ENCODE peak calls at places on chromosome 10, in six cellular contexts. Z, P, Q, J, X and B are unnamed samples.

GRCh38 chr10:93319855-93320254 is 162.3 kb downstream of the MYOF start:
- DNase-seq in Z (no peak), P (no peak), Q (no peak), J (no peak), X (no peak), B (no peak)

GRCh38 chr10:28326516-28327493 is 23.9 kb upstream of the MPP7 start:
- DNase-seq in Z (no peak), P (no peak), Q (peak; percentile 65), J (no peak), X (peak; percentile 14), B (peak; percentile 38)

GRCh38 chr10:77321868-77322267 is 315.7 kb downstream of the KCNMA1 start:
- DNase-seq in Z (no peak), P (peak; percentile 38), Q (no peak), J (no peak), X (no peak), B (no peak)

GRCh38 chr10:90930971-90931841 is 10.3 kb upstream of the ANKRD1 start:
- DNase-seq in Z (peak; percentile 96), P (peak; percentile 78), Q (no peak), J (no peak), X (no peak), B (no peak)

GRCh38 chr10:14571866-14572507 is 202.7 kb downstream of the FAM107B start:
- DNase-seq in Z (peak; percentile 61), P (peak; percentile 42), Q (peak; percentile 86), J (no peak), X (no peak), B (peak; percentile 41)

GRCh38 chr10:79274279-79275104 is 72.8 kb upstream of the PPIF start:
- DNase-seq in Z (no peak), P (peak; percentile 86), Q (peak; percentile 86), J (no peak), X (peak; percentile 64), B (peak; percentile 71)

GRCh38 chr10:112369495-112370423 is 4.2 kb upstream of the ACSL5 start:
- DNase-seq in Z (no peak), P (no peak), Q (peak; percentile 92), J (no peak), X (peak; percentile 8), B (no peak)

GRCh38 chr10:129853236-129853946 is 110.7 kb downstream of the EBF3 start:
- DNase-seq in Z (no peak), P (peak; percentile 40), Q (no peak), J (no peak), X (no peak), B (no peak)

GRCh38 chr10:115802911-115803310 is 470.1 kb downstream of the GFRA1 start:
- DNase-seq in Z (no peak), P (no peak), Q (no peak), J (no peak), X (no peak), B (no peak)

GRCh38 chr10:63208981-63209380 is 75.9 kb downstream of the NRBF2 start:
- DNase-seq in Z (no peak), P (peak; percentile 57), Q (no peak), J (no peak), X (no peak), B (no peak)

GRCh38 chr10:91974960-91975359 is 51.4 kb downstream of the BTAF1 start:
- DNase-seq in Z (no peak), P (peak; percentile 90), Q (no peak), J (no peak), X (no peak), B (no peak)

GRCh38 chr10:70880077-70880534 is 8.3 kb downstream of the PCBD1 start:
- DNase-seq in Z (peak; percentile 59), P (peak; percentile 82), Q (peak; percentile 77), J (peak; percentile 68), X (peak; percentile 82), B (peak; percentile 53)

GRCh38 chr10:72659694-72660093 is 32.2 kb upstream of the MCU start:
- DNase-seq in Z (no peak), P (no peak), Q (no peak), J (no peak), X (no peak), B (no peak)

GRCh38 chr10:126904807-126905686 is at the start of gene DOCK1:
- DNase-seq in Z (no peak), P (peak; percentile 91), Q (peak; percentile 88), J (peak; percentile 38), X (peak; percentile 74), B (no peak)

GRCh38 chr10:82591421-82591820 is 716.4 kb downstream of the NRG3 start:
- DNase-seq in Z (no peak), P (no peak), Q (no peak), J (no peak), X (no peak), B (no peak)

GRCh38 chr10:96642973-96643372 is 56.2 kb upstream of the TM9SF3 start:
- DNase-seq in Z (no peak), P (peak; percentile 50), Q (peak; percentile 84), J (peak; percentile 31), X (peak; percentile 80), B (peak; percentile 21)

GRCh38 chr10:101565370-101565900 is 22.6 kb downstream of the POLL start:
- DNase-seq in Z (no peak), P (no peak), Q (no peak), J (no peak), X (no peak), B (no peak)

GRCh38 chr10:72889391-72889831 is 4.1 kb upstream of the OIT3 start:
- DNase-seq in Z (no peak), P (peak; percentile 25), Q (no peak), J (no peak), X (no peak), B (no peak)

GRCh38 chr10:22005763-22006162 is 2.2 kb upstream of the DNAJC1 start:
- DNase-seq in Z (no peak), P (no peak), Q (no peak), J (no peak), X (no peak), B (no peak)

GRCh38 chr10:3776796-3777571 is 8.0 kb downstream of the KLF6 start:
- DNase-seq in Z (peak; percentile 96), P (peak; percentile 93), Q (no peak), J (peak; percentile 59), X (peak; percentile 72), B (peak; percentile 76)

GRCh38 chr10:61923210-61924024 is 21.9 kb downstream of the ARID5B start:
- DNase-seq in Z (no peak), P (peak; percentile 73), Q (no peak), J (no peak), X (no peak), B (no peak)

GRCh38 chr10:14687340-14687739 is 87.4 kb downstream of the FAM107B start:
- DNase-seq in Z (peak; percentile 42), P (no peak), Q (no peak), J (no peak), X (no peak), B (no peak)

GRCh38 chr10:112223725-112224124 is 40.2 kb upstream of the GPAM start:
- DNase-seq in Z (no peak), P (no peak), Q (no peak), J (no peak), X (no peak), B (no peak)

DNA sequence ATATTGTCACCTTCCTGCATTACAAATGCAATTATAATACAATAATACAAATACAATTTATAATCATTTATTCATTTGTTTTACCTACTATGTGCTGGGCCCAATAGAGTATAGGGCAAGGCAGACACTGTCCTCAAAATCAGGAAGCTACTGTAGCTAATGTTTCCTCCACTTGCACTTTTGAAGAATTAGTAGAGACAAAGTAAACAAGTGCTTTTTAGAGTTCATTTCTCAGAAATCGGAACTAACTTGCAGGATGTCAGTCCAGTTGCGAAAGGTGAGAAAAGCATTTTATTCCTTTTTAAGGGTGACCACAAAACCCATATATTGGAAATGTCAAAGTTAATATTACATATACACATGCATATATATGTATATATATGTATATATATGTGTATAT is 14.2 kb downstream of the ADRB1 start:
- DNase-seq in Z (no peak), P (no peak), Q (no peak), J (no peak), X (no peak), B (no peak)
- H3K4me1 ChIP-seq in Z (no peaks in the 10 kb centered on the region), P (no peaks in the 10 kb centered on the region), Q (peaks cover 5% of the 10 kb centered on the region), J (no peaks in the 10 kb centered on the region), X (no peaks in the 10 kb centered on the region), B (peaks cover 3% of the 10 kb centered on the region)

GRCh38 chr10:128657508-128657907 is 531.3 kb upstream of the MKI67 start:
- DNase-seq in Z (no peak), P (no peak), Q (no peak), J (no peak), X (no peak), B (no peak)
- H3K27ac ChIP-seq in Z (no peak overlapping the region), P (no peak overlapping the region), Q (no peak overlapping the region), J (no peak overlapping the region), X (no peak overlapping the region), B (no peak overlapping the region)

GRCh38 chr10:54501919-54502318 is 299.1 kb downstream of the PCDH15 start:
- DNase-seq in Z (no peak), P (no peak), Q (no peak), J (no peak), X (no peak), B (no peak)

GRCh38 chr10:54496852-54497251 is 304.2 kb downstream of the PCDH15 start:
- DNase-seq in Z (no peak), P (no peak), Q (no peak), J (no peak), X (no peak), B (no peak)
- H3K4me1 ChIP-seq in Z (no peaks in the 10 kb centered on the region), P (no peaks in the 10 kb centered on the region), Q (no peaks in the 10 kb centered on the region), J (no peaks in the 10 kb centered on the region), X (no peaks in the 10 kb centered on the region), B (no peaks in the 10 kb centered on the region)

DNA sequence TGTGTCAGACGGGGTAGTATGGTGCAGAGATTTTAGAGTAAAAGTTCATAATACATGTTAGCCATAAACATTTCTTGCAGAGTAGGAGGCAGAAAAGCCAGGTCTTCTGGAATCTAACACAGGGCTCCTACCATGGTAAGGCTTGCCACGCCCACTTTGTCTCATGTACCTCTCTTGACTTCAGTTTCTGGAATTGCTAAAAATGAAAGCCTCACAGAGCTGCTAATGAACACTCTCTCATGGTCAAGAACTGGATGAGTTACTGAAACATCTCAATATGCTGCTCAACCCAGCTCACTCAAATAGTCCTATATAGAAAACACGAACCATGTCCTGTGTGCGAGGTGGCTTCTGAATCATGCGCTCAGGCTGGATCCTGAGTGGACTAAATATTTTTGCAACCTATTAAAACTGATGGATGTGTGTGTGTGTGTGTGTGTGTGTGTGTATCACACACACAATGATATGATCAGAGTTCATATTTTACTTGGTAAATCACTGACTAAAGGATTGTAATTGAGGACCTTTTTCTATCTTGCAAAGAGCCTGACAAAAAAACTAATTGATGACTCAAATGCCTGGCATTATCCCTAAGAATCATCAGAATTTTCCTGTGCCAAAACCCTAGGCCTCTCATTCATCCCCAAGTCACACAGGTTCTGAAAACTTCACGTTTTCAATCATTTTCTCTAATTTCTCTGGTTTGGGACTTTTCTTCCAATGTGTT is 1306.6 kb downstream of the XPNPEP1 start:
- DNase-seq in Z (no peak), P (peak; percentile 54), Q (no peak), J (no peak), X (no peak), B (no peak)
- H3K27ac ChIP-seq in Z (no peak overlapping the region), P (no peak overlapping the region), Q (no peak overlapping the region), J (no peak overlapping the region), X (no peak overlapping the region), B (no peak overlapping the region)

DNA sequence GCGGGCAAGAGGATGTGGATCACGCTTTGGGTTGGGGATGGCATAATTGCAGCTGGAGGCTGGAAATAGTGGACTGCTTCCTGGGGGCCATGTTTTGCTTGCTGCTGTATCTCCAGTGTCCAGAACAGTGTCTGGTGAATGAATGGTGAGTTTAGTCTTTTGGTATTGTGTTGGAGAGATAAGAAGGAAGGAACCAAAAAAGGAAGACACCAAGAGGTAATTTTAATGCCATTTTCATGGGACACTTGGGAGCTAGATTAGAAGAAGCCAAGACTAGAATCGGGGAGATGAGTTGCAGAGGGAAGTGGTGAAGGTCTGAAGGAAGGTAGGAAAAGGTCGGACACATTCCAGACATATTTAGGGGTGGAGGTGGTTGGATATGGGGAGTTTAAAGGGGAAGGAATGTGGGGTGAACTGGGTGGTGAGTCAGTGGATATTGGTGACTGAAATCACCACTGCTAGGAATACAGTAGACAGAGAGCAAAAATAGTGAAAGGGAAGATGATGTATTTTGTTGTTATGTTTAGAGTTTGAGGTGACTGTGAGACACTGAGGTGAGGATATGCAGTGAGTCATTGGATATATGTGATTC is 76.7 kb downstream of the CCNY start:
- DNase-seq in Z (peak; percentile 75), P (peak; percentile 58), Q (no peak), J (no peak), X (no peak), B (no peak)
- H3K4me1 ChIP-seq in Z (peaks cover 26% of the 10 kb centered on the region), P (peaks cover 49% of the 10 kb centered on the region), Q (peaks cover 47% of the 10 kb centered on the region), J (no peaks in the 10 kb centered on the region), X (peaks cover 11% of the 10 kb centered on the region), B (peaks cover 59% of the 10 kb centered on the region)